ENCODE peak calls at places on chromosomes 7 and 10, in five cellular contexts. O is GM23338, G is HCT116, N is prostate gland, L is GM12878. M is an unnamed sample.

GRCh38 chr10:50501899-50502556 is 121.7 kb downstream of the SGMS1 start:
- DNase-seq in N (no peak), L (no peak), G (no peak), O (peak; percentile 33), M (no peak)

GRCh38 chr7:128121731-128122576 is 90.7 kb upstream of the LRRC4 start:
- DNase-seq in G (no peak), L (no peak), O (peak; percentile 50), N (no peak), M (no peak)

GRCh38 chr7:1022801-1023465 is 21.4 kb upstream of the GPR146 start:
- DNase-seq in L (no peak), N (no peak), G (no peak), O (no peak), M (no peak)

GRCh38 chr10:76640765-76641164 is 996.8 kb downstream of the KCNMA1 start:
- DNase-seq in L (no peak), G (no peak), N (no peak), O (no peak), M (no peak)

GRCh38 chr10:117544729-117545140 is 2.2 kb downstream of the EMX2 start:
- DNase-seq in O (peak; percentile 54), N (no peak), L (no peak), G (no peak), M (no peak)

GRCh38 chr10:123287594-123288247 is 133.5 kb downstream of the BUB3 start:
- DNase-seq in O (no peak), L (no peak), G (peak; percentile 77), N (no peak), M (no peak)

GRCh38 chr10:20984632-20985031 is 87.5 kb upstream of the NEBL start:
- DNase-seq in L (no peak), N (no peak), G (no peak), O (no peak), M (peak; percentile 44)

GRCh38 chr7:55198634-55199366 is 166.3 kb upstream of the LANCL2 start:
- DNase-seq in N (no peak), L (no peak), O (no peak), G (no peak), M (no peak)

GRCh38 chr7:137684316-137684715 is 162.5 kb downstream of the DGKI start:
- DNase-seq in N (no peak), O (no peak), L (no peak), G (no peak), M (no peak)

GRCh38 chr7:113367187-113367586 is 248.8 kb upstream of the SMIM30 start:
- DNase-seq in N (no peak), O (no peak), G (no peak), L (no peak), M (no peak)

DNA sequence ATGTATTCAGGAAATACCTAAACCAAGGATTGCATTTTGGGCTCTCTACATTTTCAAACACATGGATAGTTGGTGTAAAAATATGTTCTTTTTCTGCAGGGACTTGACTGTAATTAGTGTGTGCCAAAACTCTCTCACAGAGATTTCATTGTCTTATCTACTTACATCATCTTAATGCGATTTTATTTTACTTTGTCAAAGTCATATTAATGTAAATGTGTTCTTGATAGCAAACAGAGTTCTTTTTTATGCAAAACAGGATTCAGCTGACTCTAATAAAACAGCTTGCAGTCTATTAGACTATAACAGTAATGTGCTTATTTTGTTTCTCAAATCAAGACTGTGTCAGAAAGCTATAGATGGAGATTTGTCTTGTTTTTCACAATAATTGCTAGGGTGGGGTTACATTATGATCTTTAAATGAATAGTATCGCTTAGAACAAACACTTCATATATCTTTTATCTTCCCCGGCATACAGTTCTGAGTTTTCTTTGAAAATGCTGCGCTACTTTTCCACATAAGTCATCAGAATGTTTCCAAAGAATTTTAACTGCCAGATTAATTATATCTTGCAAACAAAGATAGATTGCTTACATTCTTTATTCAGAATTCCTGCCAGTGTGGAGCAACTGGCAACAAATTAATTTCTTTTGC is 65.1 kb upstream of the ARID5B start:
- DNase-seq in G (no peak), O (no peak), N (no peak), L (no peak), M (no peak)
- H3K4me3 ChIP-seq in G (peak overlapping the region; percentile 41), O (no peak overlapping the region), N (no peak overlapping the region), L (no peak overlapping the region), M (no peak overlapping the region)

GRCh38 chr7:129664029-129665012 is 52.8 kb downstream of the NRF1 start:
- DNase-seq in O (peak; percentile 66), N (no peak), L (peak; percentile 11), G (peak; percentile 45), M (no peak)
- H3K27ac ChIP-seq in O (peak overlapping the region; percentile 82), N (no peak overlapping the region), L (no peak overlapping the region), G (peak overlapping the region; percentile 54), M (no peak overlapping the region)

GRCh38 chr10:30784521-30784895 is 155.0 kb upstream of the LYZL2 start:
- DNase-seq in L (no peak), O (no peak), G (no peak), N (no peak), M (no peak)

GRCh38 chr10:30786906-30787305 is 157.4 kb upstream of the LYZL2 start:
- DNase-seq in N (no peak), L (no peak), O (no peak), G (no peak), M (no peak)

GRCh38 chr10:30786131-30786530 is 156.6 kb upstream of the LYZL2 start:
- DNase-seq in L (no peak), G (no peak), N (no peak), O (no peak), M (no peak)

GRCh38 chr10:30783939-30784500 is 154.5 kb upstream of the LYZL2 start:
- DNase-seq in N (peak; percentile 67), O (peak; percentile 93), G (peak; percentile 19), L (peak; percentile 60), M (peak; percentile 79)

GRCh38 chr10:30784896-30785605 is 155.5 kb upstream of the LYZL2 start:
- DNase-seq in N (peak; percentile 58), L (no peak), G (no peak), O (peak; percentile 94), M (peak; percentile 68)
- TF ChIP-seq POLR2AphosphoS5 in N (peak; percentile 60), L (no peak), G (no peak), O (peak; percentile 40), M (peak; percentile 79)

DNA sequence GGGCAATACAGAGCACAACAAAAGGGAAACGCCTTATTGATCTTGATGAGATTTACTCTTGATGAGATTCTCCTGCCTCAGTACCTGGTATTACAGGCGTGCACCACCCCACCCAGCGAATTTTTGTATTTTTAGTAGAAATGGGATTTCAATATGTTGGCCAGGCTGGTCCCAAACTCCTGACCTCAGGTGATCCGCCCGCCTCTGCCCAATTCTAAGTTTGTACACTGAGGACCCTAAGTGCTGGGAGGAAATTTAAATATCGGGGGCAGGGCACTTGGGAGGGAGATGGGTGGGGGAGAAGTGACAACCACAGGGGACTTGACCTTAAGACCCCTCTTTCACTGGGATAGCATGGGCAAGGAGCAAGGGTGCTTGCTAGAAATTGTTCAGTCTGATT is 14.1 kb downstream of the HNRNPF start:
- DNase-seq in N (no peak), O (no peak), G (no peak), L (no peak), M (no peak)
- H3K4me3 ChIP-seq in N (peak overlapping the region; percentile 90), O (peak overlapping the region; percentile 99), G (no peak overlapping the region), L (peak overlapping the region; percentile 94), M (no peak overlapping the region)

GRCh38 chr7:116715087-116715486 is 43.1 kb downstream of the MET start:
- DNase-seq in N (no peak), L (no peak), O (no peak), G (no peak), M (no peak)

GRCh38 chr7:116710764-116711452 is 38.9 kb downstream of the MET start:
- DNase-seq in O (no peak), L (no peak), G (no peak), N (no peak), M (no peak)

GRCh38 chr7:116711790-116712189 is 39.8 kb downstream of the MET start:
- DNase-seq in O (no peak), N (no peak), G (no peak), L (no peak), M (no peak)

GRCh38 chr7:116713500-116713899 is 41.5 kb downstream of the MET start:
- DNase-seq in O (no peak), N (no peak), L (no peak), G (no peak), M (no peak)

GRCh38 chr7:116713918-116714317 is 41.9 kb downstream of the MET start:
- DNase-seq in L (no peak), N (no peak), G (no peak), O (no peak), M (no peak)
- H3K27ac ChIP-seq in L (no peak overlapping the region), N (no peak overlapping the region), G (peak overlapping the region; percentile 66), O (no peak overlapping the region), M (no peak overlapping the region)

GRCh38 chr7:134605978-134606923 is 40.4 kb upstream of the BPGM start:
- DNase-seq in N (peak; percentile 64), G (peak; percentile 34), L (no peak), O (peak; percentile 83), M (peak; percentile 75)

GRCh38 chr7:134601459-134601858 is 45.2 kb upstream of the BPGM start:
- DNase-seq in G (no peak), N (no peak), L (no peak), O (no peak), M (no peak)

GRCh38 chr7:134599371-134599770 is 47.3 kb upstream of the BPGM start:
- DNase-seq in O (peak; percentile 40), N (no peak), L (no peak), G (no peak), M (no peak)

DNA sequence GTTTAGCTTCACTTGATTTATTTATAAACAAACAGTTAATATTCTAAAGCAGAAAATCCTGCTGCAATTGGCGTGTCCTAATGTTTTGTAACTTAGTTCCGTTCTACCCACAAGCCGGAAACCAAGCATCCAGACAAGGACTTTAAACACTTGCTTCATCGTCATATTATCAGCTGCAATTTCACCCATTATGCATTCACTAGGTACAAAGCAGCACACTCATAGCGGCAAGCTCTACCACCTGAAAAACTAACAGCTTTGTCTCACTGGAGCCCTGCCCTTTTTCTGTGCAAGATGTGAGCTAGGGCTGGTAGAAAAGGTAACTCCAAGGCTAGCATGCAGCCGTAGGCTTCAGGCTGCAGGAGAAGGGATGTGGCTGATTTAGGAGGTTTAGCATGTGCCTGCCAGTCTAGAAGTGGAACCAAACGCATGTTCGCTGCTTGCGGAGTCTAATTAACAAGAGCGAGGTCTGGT is 43.7 kb upstream of the BPGM start:
- DNase-seq in N (no peak), L (no peak), O (no peak), G (no peak), M (no peak)
- TF ChIP-seq POLR2AphosphoS5 in N (no peak), L (no peak), O (no peak), G (no peak), M (no peak)

DNA sequence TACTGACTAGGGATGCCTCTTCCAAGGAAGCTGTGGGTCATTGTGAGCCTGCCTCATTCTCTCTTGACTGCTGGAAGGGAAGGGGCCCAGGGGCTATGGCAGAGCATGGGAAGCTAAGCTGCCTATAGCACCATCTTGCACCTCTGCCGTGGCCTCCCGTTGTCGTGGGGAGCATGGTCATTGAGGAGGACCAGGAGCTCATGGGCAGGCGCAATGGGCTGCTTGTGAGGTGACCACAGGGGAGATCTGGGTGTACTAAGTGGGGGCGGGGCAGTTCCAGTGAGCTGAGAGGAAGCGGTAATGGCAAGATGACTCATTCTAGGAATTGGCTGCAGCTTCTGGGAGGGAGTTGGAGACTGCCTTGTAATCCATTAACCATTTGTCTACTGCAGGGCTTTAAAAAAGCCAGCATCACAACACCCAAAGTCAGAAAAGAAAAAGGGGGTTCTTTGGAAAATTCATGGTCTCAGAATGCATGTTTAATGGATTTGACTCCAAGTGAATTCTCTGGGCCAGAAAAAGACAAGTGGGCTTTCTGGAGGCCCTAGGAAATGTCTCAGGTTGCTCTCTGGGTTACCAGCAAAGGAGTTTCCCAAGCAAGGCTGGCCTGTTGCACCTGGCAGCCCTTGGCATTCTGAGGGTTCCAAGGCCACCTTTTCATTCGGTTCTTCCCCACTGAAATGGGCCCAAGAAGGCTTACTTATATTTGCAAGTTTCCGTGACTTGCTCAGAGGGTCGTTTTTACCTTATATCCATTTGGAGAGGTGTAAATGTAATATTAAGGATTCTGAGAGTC is 3.6 kb downstream of the DUSP5 start:
- DNase-seq in L (peak; percentile 82), O (peak; percentile 79), N (peak; percentile 44), G (peak; percentile 88), M (peak; percentile 76)
- H3K4me3 ChIP-seq in L (peak overlapping the region; percentile 95), O (peak overlapping the region; percentile 93), N (no peak overlapping the region), G (peak overlapping the region; percentile 90), M (no peak overlapping the region)

M was measured in stomach.